ENCODE peak calls at places on chromosomes 11 and 22, in five cellular contexts. L is uterus, O is PC-3, E is adrenal gland, S is upper lobe of right lung. Z is an unnamed sample. For H3K36me3, the result is how much of the 10 kb centered on the place peaks cover.

GRCh38 chr22:24965822-24966626 is 13.5 kb downstream of the KIAA1671 start:
- DNase-seq in L (no peak), O (peak), E (peak), S (peak), Z (peak)

GRCh38 chr11:125890447-125891100 is 3.1 kb downstream of the HYLS1 start:
- DNase-seq in L (no peak), O (peak), E (no peak), S (no peak), Z (no peak)

GRCh38 chr11:15288801-15289342 is 174.1 kb downstream of the INSC start:
- DNase-seq in L (no peak), O (no peak), E (no peak), S (no peak), Z (no peak)

GRCh38 chr11:76169473-76169881 is 36.8 kb downstream of the WNT11 start:
- DNase-seq in L (no peak), O (no peak), E (no peak), S (no peak), Z (no peak)

GRCh38 chr11:108501396-108501795 is 3.2 kb upstream of the POGLUT3 start:
- DNase-seq in L (no peak), O (peak), E (no peak), S (no peak), Z (no peak)

GRCh38 chr22:31160328-31160978 is 471 bp downstream of the RNF185 start:
- DNase-seq in L (no peak), O (no peak), E (peak), S (no peak), Z (peak)

GRCh38 chr11:49208006-49208721 is at the start of gene FOLH1:
- DNase-seq in L (peak), O (peak), E (no peak), S (peak), Z (peak)

GRCh38 chr11:120815260-120816100 is 208.4 kb upstream of the TBCEL start:
- DNase-seq in L (no peak), O (peak), E (no peak), S (no peak), Z (no peak)

GRCh38 chr22:23289851-23290724 is 109.8 kb downstream of the BCR start:
- DNase-seq in L (no peak), O (peak), E (peak), S (peak), Z (no peak)

GRCh38 chr11:130159657-130160459 is at the start of gene ST14:
- DNase-seq in L (no peak), O (peak), E (no peak), S (peak), Z (peak)

GRCh38 chr11:99277281-99277680 is 256.5 kb downstream of the CNTN5 start:
- DNase-seq in L (no peak), O (no peak), E (no peak), S (no peak), Z (no peak)

GRCh38 chr11:105298630-105299029 is 159.1 kb upstream of the CARD18 start:
- DNase-seq in L (no peak), O (peak), E (no peak), S (no peak), Z (no peak)

DNA sequence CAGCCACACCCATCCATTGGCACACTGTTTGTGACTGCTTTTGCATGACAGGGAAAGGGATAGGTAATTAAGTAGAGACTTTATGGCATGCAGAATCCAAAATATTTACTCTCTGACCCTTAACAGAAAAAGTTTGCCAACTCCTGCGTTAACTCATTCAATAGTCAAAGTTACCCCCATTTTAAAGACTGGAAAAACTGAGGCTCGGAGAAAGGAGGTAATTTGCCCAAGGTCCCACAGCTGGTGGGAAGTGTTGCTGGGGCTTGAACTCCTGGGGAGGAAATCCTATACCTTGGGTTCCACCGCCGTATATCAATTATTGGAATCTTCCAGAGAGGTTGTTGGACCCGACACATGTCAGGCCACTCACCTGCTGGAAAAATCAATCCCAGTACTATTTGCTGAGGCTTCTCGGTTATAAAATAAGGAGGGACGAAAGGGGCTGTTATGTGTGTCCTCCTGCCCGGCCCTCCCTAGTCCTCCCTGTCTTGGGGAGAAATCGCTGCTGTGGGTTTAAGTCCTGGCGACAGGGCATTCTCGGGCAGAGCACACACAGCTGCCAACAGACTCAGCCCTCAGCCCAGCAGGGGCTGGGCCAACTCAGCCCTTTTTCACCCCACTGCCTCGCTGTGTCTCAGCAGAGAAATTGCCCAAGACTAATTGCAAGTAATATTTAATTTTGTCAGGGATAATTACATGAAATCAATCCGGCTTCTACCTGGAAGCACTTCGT is 29.8 kb downstream of the MN1 start:
- DNase-seq in L (no peak), O (no peak), E (no peak), S (no peak), Z (no peak)
- H3K27ac ChIP-seq in L (no peak), O (no peak), E (no peak), S (no peak), Z (no peak)

GRCh38 chr11:67270256-67271211 is 4.3 kb downstream of the GRK2 start:
- DNase-seq in L (peak), O (no peak), E (peak), S (peak), Z (peak)
- H3K36me3 ChIP-seq in L (under half), O (under half), E (under half), S (under half), Z (under half)

GRCh38 chr22:35399678-35400334 is at the start of gene MCM5:
- DNase-seq in L (peak), O (peak), E (peak), S (peak), Z (peak)

GRCh38 chr22:35400335-35400680 is 368 bp downstream of the MCM5 start:
- DNase-seq in L (no peak), O (no peak), E (no peak), S (no peak), Z (peak)

GRCh38 chr22:35398574-35398973 is 1.4 kb upstream of the MCM5 start:
- DNase-seq in L (no peak), O (no peak), E (no peak), S (no peak), Z (no peak)

GRCh38 chr22:35397095-35397904 is 2.6 kb upstream of the MCM5 start:
- DNase-seq in L (no peak), O (no peak), E (no peak), S (no peak), Z (no peak)

GRCh38 chr22:35399114-35399677 is 744 bp upstream of the MCM5 start:
- DNase-seq in L (no peak), O (no peak), E (no peak), S (no peak), Z (peak)
- TF ChIP-seq CTCF in L (no peak), O (no peak), E (no peak), S (no peak), Z (no peak)

GRCh38 chr11:44748606-44749005 is 21.8 kb downstream of the TSPAN18 start:
- DNase-seq in L (no peak), O (no peak), E (no peak), S (no peak), Z (no peak)

GRCh38 chr11:44746894-44747293 is 20.1 kb downstream of the TSPAN18 start:
- DNase-seq in L (no peak), O (no peak), E (peak), S (no peak), Z (no peak)

GRCh38 chr11:44747339-44747738 is 20.6 kb downstream of the TSPAN18 start:
- DNase-seq in L (no peak), O (no peak), E (no peak), S (no peak), Z (no peak)

GRCh38 chr11:44749160-44749559 is 22.4 kb downstream of the TSPAN18 start:
- DNase-seq in L (no peak), O (no peak), E (no peak), S (no peak), Z (no peak)

GRCh38 chr11:44747836-44748235 is 21.1 kb downstream of the TSPAN18 start:
- DNase-seq in L (no peak), O (no peak), E (no peak), S (no peak), Z (no peak)
- H3K27ac ChIP-seq in L (no peak), O (no peak), E (no peak), S (no peak), Z (no peak)

GRCh38 chr22:35657571-35658312 is 9.5 kb downstream of the APOL6 start:
- DNase-seq in L (no peak), O (no peak), E (no peak), S (no peak), Z (no peak)
- H3K36me3 ChIP-seq in L (under half), O (under half), E (under half), S (under half), Z (under half)

DNA sequence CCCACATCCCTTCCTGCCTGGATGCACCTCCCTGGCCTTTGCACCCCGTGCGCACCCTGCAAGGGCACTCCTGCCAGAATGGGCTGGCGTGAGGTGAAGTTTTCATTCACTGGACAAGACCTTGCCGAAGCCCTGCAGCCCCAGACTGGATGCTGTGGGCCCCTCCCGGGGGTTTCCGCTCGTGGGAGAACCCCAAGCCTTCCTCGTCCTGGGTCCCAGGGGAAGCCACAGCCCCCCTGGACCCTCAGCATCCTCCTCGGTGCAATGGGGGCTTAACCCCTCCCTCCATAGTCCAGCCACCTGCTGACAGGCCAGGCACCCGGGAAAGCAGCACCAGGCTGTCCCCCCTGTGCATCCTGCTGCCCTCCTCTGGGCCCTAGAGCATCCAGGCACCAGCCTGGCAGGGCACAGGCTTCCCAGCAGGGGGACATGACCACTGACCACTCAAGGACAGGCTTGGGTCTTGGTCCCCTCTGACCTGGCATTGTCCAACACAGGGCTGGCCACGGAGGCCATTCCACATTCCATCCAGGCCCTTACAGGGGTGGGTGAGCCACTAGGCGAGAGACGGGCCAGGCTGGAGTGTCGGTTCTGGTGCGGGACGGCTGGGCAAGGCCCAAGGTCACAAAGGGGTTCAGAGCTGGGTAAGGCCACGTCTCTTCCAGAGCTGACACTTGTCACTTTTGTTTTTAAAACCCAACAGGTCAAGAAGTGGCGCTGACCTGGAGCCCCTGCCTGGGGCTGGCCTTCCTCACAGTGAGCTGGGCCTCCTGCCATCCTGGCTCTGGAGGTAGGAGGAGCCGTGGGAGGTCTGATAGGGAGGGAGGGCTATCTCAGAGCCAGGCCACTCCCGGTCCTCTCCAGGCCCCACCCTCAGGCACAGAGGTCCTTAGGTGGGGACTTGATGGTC is 41.5 kb upstream of the PPARA start:
- DNase-seq in L (peak), O (peak), E (peak), S (no peak), Z (no peak)
- TF ChIP-seq CTCF in L (no peak), O (no peak), E (no peak), S (no peak), Z (no peak)

DNA sequence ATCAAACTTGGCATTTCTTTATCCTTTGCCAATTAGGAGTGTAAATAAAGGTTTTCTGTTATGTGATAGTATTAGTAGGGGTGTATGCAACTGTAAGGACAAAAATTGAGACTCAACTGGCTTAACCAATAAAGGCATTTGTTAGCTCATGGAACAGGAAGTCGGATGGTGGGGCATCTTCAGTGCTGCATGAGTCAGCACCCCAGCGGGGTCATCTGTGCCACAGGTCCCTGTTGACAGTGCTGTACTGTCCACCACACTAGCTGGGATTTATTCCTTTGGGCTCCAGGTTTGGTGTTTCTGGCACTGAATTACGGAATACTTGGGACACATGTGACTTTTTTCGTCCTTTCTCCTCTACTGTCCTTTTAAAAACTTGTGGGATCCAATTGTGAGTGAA is 86.0 kb downstream of the PPP6R3 start:
- DNase-seq in L (no peak), O (peak), E (peak), S (no peak), Z (no peak)
- H3K27ac ChIP-seq in L (no peak), O (no peak), E (no peak), S (no peak), Z (no peak)